ENCODE peak calls at places on chromosomes 6 and 20, in six cellular contexts. One of them, this sample, is unnamed.

GRCh38 chr20:35592339-35592960 is 23.2 kb upstream of the SPAG4 start:
- DNase-seq in neural crest cell: no peak
- DNase-seq in uterus: no peak
- DNase-seq in A549: no peak
- DNase-seq in heart right ventricle: no peak
- DNase-seq in astrocyte of the cerebellum: no peak
- DNase-seq in this sample: peak

GRCh38 chr20:5349448-5349847 is 32.7 kb upstream of the PROKR2 start:
- DNase-seq in A549: no peak
- DNase-seq in neural crest cell: no peak
- DNase-seq in heart right ventricle: no peak
- DNase-seq in astrocyte of the cerebellum: no peak
- DNase-seq in uterus: no peak
- DNase-seq in this sample: no peak

GRCh38 chr6:31383149-31383548 is 20.2 kb upstream of the MICA start:
- DNase-seq in astrocyte of the cerebellum: no peak
- DNase-seq in heart right ventricle: no peak
- DNase-seq in neural crest cell: no peak
- DNase-seq in uterus: no peak
- DNase-seq in A549: no peak
- DNase-seq in this sample: no peak

GRCh38 chr6:102137859-102138258 is 744.4 kb downstream of the GRIK2 start:
- DNase-seq in heart right ventricle: no peak
- DNase-seq in neural crest cell: no peak
- DNase-seq in astrocyte of the cerebellum: no peak
- DNase-seq in uterus: no peak
- DNase-seq in A549: no peak
- DNase-seq in this sample: no peak

GRCh38 chr6:56541736-56542366 is 100.8 kb downstream of the DST start:
- DNase-seq in A549: no peak
- DNase-seq in heart right ventricle: no peak
- DNase-seq in uterus: no peak
- DNase-seq in neural crest cell: no peak
- DNase-seq in astrocyte of the cerebellum: no peak
- DNase-seq in this sample: no peak

GRCh38 chr6:90319044-90319443 is 22.4 kb upstream of the BACH2 start:
- DNase-seq in neural crest cell: no peak
- DNase-seq in A549: no peak
- DNase-seq in heart right ventricle: no peak
- DNase-seq in astrocyte of the cerebellum: no peak
- DNase-seq in uterus: no peak
- DNase-seq in this sample: no peak

GRCh38 chr6:30875244-30876038 is 8.9 kb upstream of the DDR1 start:
- DNase-seq in A549: no peak
- DNase-seq in neural crest cell: no peak
- DNase-seq in astrocyte of the cerebellum: no peak
- DNase-seq in uterus: no peak
- DNase-seq in heart right ventricle: no peak
- DNase-seq in this sample: no peak

GRCh38 chr20:61414455-61414991 is 162.5 kb downstream of the CDH4 start:
- DNase-seq in heart right ventricle: no peak
- DNase-seq in astrocyte of the cerebellum: peak
- DNase-seq in uterus: no peak
- DNase-seq in neural crest cell: no peak
- DNase-seq in A549: no peak
- DNase-seq in this sample: no peak

GRCh38 chr20:17928211-17928611 is 40.4 kb downstream of the SNX5 start:
- DNase-seq in neural crest cell: no peak
- DNase-seq in uterus: no peak
- DNase-seq in heart right ventricle: no peak
- DNase-seq in astrocyte of the cerebellum: no peak
- DNase-seq in A549: no peak
- DNase-seq in this sample: no peak

GRCh38 chr6:144330588-144330987 is 45.5 kb downstream of the UTRN start:
- DNase-seq in heart right ventricle: no peak
- DNase-seq in uterus: no peak
- DNase-seq in neural crest cell: no peak
- DNase-seq in A549: no peak
- DNase-seq in astrocyte of the cerebellum: no peak
- DNase-seq in this sample: no peak

GRCh38 chr20:35385733-35386132 is 26.0 kb downstream of the UQCC1 start:
- DNase-seq in neural crest cell: no peak
- DNase-seq in uterus: no peak
- DNase-seq in heart right ventricle: no peak
- DNase-seq in A549: no peak
- DNase-seq in astrocyte of the cerebellum: no peak
- DNase-seq in this sample: no peak

GRCh38 chr20:17612287-17612974 is 42.6 kb downstream of the DSTN start:
- DNase-seq in astrocyte of the cerebellum: no peak
- DNase-seq in uterus: no peak
- DNase-seq in A549: peak
- DNase-seq in heart right ventricle: no peak
- DNase-seq in neural crest cell: no peak
- DNase-seq in this sample: peak

GRCh38 chr6:13295576-13295975 is 32.8 kb downstream of the TBC1D7 start:
- DNase-seq in heart right ventricle: no peak
- DNase-seq in uterus: no peak
- DNase-seq in A549: no peak
- DNase-seq in astrocyte of the cerebellum: no peak
- DNase-seq in neural crest cell: no peak
- DNase-seq in this sample: no peak

GRCh38 chr6:157981395-157982296 is at the start of gene SYNJ2:
- DNase-seq in neural crest cell: peak
- DNase-seq in astrocyte of the cerebellum: no peak
- DNase-seq in heart right ventricle: peak
- DNase-seq in A549: peak
- DNase-seq in uterus: peak
- DNase-seq in this sample: peak

GRCh38 chr6:138204792-138205384 is 13.4 kb downstream of the PBOV1 start:
- DNase-seq in astrocyte of the cerebellum: no peak
- DNase-seq in A549: no peak
- DNase-seq in neural crest cell: no peak
- DNase-seq in heart right ventricle: no peak
- DNase-seq in uterus: no peak
- DNase-seq in this sample: no peak

GRCh38 chr6:76250666-76251065 is 178.2 kb upstream of the IMPG1 start:
- DNase-seq in A549: peak
- DNase-seq in astrocyte of the cerebellum: no peak
- DNase-seq in heart right ventricle: no peak
- DNase-seq in neural crest cell: no peak
- DNase-seq in uterus: no peak
- DNase-seq in this sample: no peak

GRCh38 chr20:407953-408842 is at the start of gene RBCK1:
- DNase-seq in heart right ventricle: peak
- DNase-seq in neural crest cell: peak
- DNase-seq in uterus: peak
- DNase-seq in A549: peak
- DNase-seq in astrocyte of the cerebellum: peak
- DNase-seq in this sample: peak
- TF ChIP-seq CTCF in heart right ventricle: peak
- TF ChIP-seq CTCF in neural crest cell: no peak
- TF ChIP-seq CTCF in uterus: no peak
- TF ChIP-seq CTCF in A549: no peak
- TF ChIP-seq CTCF in astrocyte of the cerebellum: no peak
- TF ChIP-seq CTCF in this sample: peak

DNA sequence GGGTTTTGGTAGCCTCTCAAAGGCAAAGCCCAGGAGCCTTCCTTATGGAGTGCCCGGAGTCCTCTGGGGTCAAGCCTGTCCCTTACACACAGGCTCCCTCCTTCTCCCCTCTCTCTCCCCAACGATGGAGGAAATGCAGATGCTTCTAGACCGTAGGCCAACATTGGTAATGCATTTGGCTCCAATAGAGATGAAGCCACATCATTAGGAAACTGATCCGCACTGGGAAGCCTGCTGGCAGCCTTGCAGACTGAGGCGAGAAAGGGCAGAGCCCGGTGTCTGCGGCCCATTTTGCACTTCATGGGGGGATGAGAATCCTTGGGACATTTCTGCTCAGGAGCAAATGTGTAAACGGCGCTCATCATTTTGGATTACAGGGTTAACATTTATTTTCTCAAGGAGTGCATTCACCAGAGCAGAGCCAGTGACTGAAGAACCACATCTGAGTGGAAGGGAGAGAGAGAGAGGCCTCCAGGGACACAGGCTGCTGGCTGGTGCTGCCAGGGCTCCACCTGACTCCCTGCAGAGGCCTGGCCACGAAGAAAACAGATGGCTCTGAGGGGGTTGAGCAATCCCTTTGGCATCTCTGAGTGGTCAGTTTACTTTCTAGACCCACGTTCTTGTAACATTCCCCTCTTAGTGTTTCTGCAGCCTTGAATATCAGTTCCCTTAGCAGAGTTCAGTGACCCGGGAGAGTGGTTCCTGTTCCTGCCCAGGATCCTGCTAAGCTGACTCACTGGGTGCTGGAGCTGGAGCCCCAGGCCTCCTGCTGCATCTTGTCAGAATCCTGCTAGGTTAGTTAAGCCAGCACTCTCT is 4.4 kb upstream of the CST3 start:
- DNase-seq in A549: no peak
- DNase-seq in astrocyte of the cerebellum: no peak
- DNase-seq in heart right ventricle: no peak
- DNase-seq in uterus: no peak
- DNase-seq in neural crest cell: no peak
- DNase-seq in this sample: no peak
- TF ChIP-seq CTCF in A549: no peak
- TF ChIP-seq CTCF in astrocyte of the cerebellum: no peak
- TF ChIP-seq CTCF in heart right ventricle: no peak
- TF ChIP-seq CTCF in uterus: no peak
- TF ChIP-seq CTCF in neural crest cell: no peak
- TF ChIP-seq CTCF in this sample: no peak

DNA sequence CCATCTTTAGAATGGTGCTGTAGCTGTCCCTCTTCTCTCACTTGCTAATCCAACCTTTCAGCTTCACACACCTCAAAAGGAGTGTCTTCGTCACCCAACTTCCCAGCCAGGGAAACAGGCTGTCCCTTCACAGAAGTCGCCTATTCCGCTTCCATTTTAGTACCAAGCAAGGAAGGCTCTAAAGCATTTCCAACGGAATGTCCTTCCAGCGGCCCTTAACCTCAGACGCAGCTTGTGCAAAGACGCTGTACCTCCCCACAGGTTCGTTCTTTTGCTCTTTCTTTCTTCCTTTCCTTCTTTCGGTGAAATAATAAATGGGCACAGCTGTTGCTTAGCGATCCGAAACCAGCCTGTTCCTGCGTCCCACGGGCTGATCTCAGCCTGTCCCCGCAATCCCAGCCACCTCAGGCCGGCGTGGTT is 1.5 kb downstream of the PTPRT start:
- DNase-seq in astrocyte of the cerebellum: no peak
- DNase-seq in heart right ventricle: no peak
- DNase-seq in neural crest cell: no peak
- DNase-seq in uterus: no peak
- DNase-seq in A549: no peak
- DNase-seq in this sample: no peak
- TF ChIP-seq CTCF in astrocyte of the cerebellum: no peak
- TF ChIP-seq CTCF in heart right ventricle: no peak
- TF ChIP-seq CTCF in neural crest cell: no peak
- TF ChIP-seq CTCF in uterus: no peak
- TF ChIP-seq CTCF in A549: no peak
- TF ChIP-seq CTCF in this sample: no peak

GRCh38 chr20:43389839-43390626 is 67.7 kb upstream of the SRSF6 start:
- DNase-seq in astrocyte of the cerebellum: no peak
- DNase-seq in uterus: no peak
- DNase-seq in A549: no peak
- DNase-seq in heart right ventricle: no peak
- DNase-seq in neural crest cell: peak
- DNase-seq in this sample: no peak
- TF ChIP-seq CTCF in astrocyte of the cerebellum: peak
- TF ChIP-seq CTCF in uterus: no peak
- TF ChIP-seq CTCF in A549: peak
- TF ChIP-seq CTCF in heart right ventricle: peak
- TF ChIP-seq CTCF in neural crest cell: peak
- TF ChIP-seq CTCF in this sample: peak

DNA sequence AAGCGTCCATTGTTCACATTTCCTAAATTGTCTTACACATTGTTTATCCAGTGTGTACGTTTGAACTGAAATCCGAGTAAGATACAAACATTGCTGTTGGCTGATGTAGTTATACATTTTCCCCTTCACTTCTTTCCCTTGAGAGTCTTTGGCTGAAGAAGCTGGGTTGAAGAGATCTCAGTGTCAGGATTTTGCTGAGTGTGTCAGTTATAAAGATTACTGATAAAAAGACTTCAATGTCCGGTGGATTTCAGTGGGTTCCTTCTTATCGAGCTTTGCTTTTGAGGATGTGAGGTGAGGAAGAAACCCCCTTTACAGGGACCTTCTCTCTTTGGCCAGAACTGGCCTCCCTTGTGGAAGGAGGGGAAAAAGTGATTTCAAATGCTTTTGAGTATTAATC is 20.5 kb downstream of the RFPL4B start:
- DNase-seq in heart right ventricle: no peak
- DNase-seq in neural crest cell: no peak
- DNase-seq in astrocyte of the cerebellum: no peak
- DNase-seq in uterus: no peak
- DNase-seq in A549: no peak
- DNase-seq in this sample: no peak
- TF ChIP-seq CTCF in heart right ventricle: no peak
- TF ChIP-seq CTCF in neural crest cell: no peak
- TF ChIP-seq CTCF in astrocyte of the cerebellum: no peak
- TF ChIP-seq CTCF in uterus: no peak
- TF ChIP-seq CTCF in A549: no peak
- TF ChIP-seq CTCF in this sample: no peak

GRCh38 chr6:142913511-142914047 is 31.4 kb downstream of the HIVEP2 start:
- DNase-seq in heart right ventricle: no peak
- DNase-seq in A549: no peak
- DNase-seq in astrocyte of the cerebellum: no peak
- DNase-seq in uterus: no peak
- DNase-seq in neural crest cell: no peak
- DNase-seq in this sample: no peak
- TF ChIP-seq CTCF in heart right ventricle: no peak
- TF ChIP-seq CTCF in A549: no peak
- TF ChIP-seq CTCF in astrocyte of the cerebellum: no peak
- TF ChIP-seq CTCF in uterus: no peak
- TF ChIP-seq CTCF in neural crest cell: no peak
- TF ChIP-seq CTCF in this sample: no peak

DNA sequence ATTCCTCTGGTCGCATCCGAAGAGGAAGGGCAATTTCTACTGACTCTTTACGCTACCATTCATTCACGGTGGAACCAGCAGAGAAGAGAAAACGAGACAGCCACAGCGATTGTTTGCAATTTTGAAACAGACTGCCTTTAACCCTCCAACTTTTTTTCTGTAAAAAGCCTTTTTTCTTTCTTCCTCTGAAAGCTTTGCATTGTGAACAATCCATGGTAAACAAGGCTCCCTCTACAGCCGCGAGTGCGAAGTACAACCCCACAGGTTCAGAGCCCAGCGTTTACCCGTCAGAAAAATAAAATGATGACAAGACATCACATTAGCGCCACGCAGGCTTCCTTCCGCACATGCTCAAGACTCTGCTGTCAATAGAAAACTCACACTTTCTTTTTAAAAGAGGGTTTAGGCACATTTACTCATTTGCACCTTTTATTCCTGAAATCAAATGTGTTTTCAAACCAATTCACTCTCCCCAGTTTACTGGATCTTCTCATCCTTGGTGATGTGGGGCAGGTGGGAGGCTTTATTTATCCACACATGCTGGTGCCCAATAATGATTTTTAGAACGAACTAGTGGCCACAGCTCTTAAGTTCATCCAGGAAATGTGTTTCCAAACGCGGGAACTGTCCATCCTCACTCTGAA is 99.9 kb downstream of the NOL4L start:
- DNase-seq in uterus: peak
- DNase-seq in neural crest cell: peak
- DNase-seq in A549: peak
- DNase-seq in astrocyte of the cerebellum: peak
- DNase-seq in heart right ventricle: peak
- DNase-seq in this sample: peak
- TF ChIP-seq CTCF in uterus: peak
- TF ChIP-seq CTCF in neural crest cell: peak
- TF ChIP-seq CTCF in A549: peak
- TF ChIP-seq CTCF in astrocyte of the cerebellum: peak
- TF ChIP-seq CTCF in heart right ventricle: peak
- TF ChIP-seq CTCF in this sample: peak